ENCODE peak calls at places on chromosome 14, in four cellular contexts. Q, C, S and U are unnamed samples.

GRCh38 chr14:55782166-55782565 is 202.2 kb downstream of the KTN1 start:
- DNase-seq in S (no peak), C (no peak), Q (no peak), U (no peak)

GRCh38 chr14:37726708-37727107 is 131.3 kb downstream of the TTC6 start:
- DNase-seq in C (no peak), Q (no peak), S (no peak), U (no peak)

GRCh38 chr14:103695331-103696026 is 19.8 kb downstream of the XRCC3 start:
- DNase-seq in C (no peak), S (no peak), Q (no peak), U (no peak)

GRCh38 chr14:63777024-63777423 is 49.2 kb upstream of the SGPP1 start:
- DNase-seq in Q (no peak), S (no peak), C (peak), U (no peak)

GRCh38 chr14:37901978-37902377 is 305.7 kb upstream of the SSTR1 start:
- DNase-seq in Q (no peak), S (no peak), C (no peak), U (no peak)

GRCh38 chr14:95326987-95327386 is 7.3 kb upstream of the CLMN start:
- DNase-seq in Q (no peak), S (no peak), C (no peak), U (no peak)

GRCh38 chr14:93976477-93977057 is at the start of gene ASB2:
- DNase-seq in S (no peak), Q (no peak), C (no peak), U (no peak)

GRCh38 chr14:100540141-100540925 is 46.9 kb downstream of the BEGAIN start:
- DNase-seq in Q (peak), S (no peak), C (no peak), U (no peak)

GRCh38 chr14:85197976-85198375 is 332.0 kb upstream of the FLRT2 start:
- DNase-seq in Q (no peak), S (no peak), C (no peak), U (no peak)

GRCh38 chr14:61547186-61548121 is 147.9 kb upstream of the HIF1A start:
- DNase-seq in C (no peak), Q (no peak), S (no peak), U (no peak)

GRCh38 chr14:69260246-69260978 is 454 bp downstream of the GALNT16 start:
- DNase-seq in C (no peak), Q (no peak), S (peak), U (peak)

GRCh38 chr14:69259531-69260245 is at the start of gene GALNT16:
- DNase-seq in Q (peak), S (peak), C (no peak), U (peak)

GRCh38 chr14:69261761-69262331 is 1.9 kb downstream of the GALNT16 start:
- DNase-seq in C (no peak), S (no peak), Q (no peak), U (no peak)

GRCh38 chr14:69260979-69261605 is 1.1 kb downstream of the GALNT16 start:
- DNase-seq in C (no peak), S (peak), Q (peak), U (peak)

GRCh38 chr14:69259176-69259530 is 805 bp upstream of the GALNT16 start:
- DNase-seq in S (no peak), Q (no peak), C (no peak), U (no peak)
- H3K4me3 ChIP-seq in S (peak), Q (no peak), C (no peak), U (no peak)

GRCh38 chr14:49767473-49768300 is at the start of gene KLHDC2:
- DNase-seq in Q (peak), C (peak), S (peak), U (peak)

GRCh38 chr14:49769171-49769570 is 1.2 kb downstream of the KLHDC2 start:
- DNase-seq in Q (no peak), S (no peak), C (no peak), U (peak)

GRCh38 chr14:49769581-49770211 is 1.7 kb downstream of the KLHDC2 start:
- DNase-seq in Q (no peak), S (no peak), C (no peak), U (peak)

GRCh38 chr14:49766839-49767238 is 1.1 kb upstream of the KLHDC2 start:
- DNase-seq in S (no peak), C (no peak), Q (no peak), U (no peak)

DNA sequence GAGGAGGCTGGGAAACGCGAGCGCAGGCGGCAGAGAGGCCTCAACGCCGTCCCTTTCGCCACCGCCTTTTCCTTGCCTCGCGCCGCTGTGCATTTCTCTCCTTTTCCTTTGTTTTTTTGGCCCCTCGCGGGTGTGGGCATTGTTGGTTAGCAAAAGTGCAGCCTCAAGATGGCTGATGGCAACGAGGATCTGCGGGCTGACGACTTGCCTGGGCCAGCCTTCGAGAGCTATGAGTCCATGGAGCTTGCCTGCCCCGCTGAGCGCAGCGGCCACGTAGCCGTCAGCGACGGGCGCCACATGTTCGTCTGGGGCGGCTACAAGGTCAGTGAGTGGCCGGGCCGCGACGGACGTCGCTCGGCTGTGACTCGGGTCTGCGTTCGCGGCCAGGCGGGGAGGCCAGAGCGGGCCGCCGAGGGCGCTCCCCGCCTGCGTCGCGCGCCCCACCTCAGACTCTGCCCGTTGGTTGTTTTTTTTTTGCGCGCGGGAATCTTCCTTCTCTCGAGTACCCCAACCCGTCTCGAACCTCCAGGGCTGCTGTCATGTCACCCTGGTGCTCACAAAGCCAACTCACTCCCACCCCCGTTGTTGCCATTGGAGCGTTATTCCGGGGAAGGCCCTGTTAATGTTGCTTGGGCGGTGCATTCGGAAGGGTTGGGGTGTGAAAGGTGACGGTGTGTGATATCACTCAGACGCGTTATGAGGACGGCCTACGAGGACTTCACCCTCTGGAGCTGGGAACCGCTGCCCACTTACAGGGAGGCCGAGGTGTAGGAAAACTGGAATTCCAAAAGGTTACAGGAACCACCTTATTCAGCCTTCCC is 558 bp downstream of the KLHDC2 start:
- DNase-seq in Q (peak), S (peak), C (peak), U (peak)
- TF ChIP-seq POLR2A in Q (peak), S (no peak), C (no peak), U (peak)

GRCh38 chr14:105315941-105316562 is 1.5 kb downstream of the PACS2 start:
- DNase-seq in Q (no peak), S (peak), C (no peak), U (no peak)
- H3K4me3 ChIP-seq in Q (no peak), S (peak), C (peak), U (peak)

GRCh38 chr14:73666583-73666982 is 21.8 kb downstream of the DNAL1 start:
- DNase-seq in Q (no peak), C (no peak), S (no peak), U (no peak)
- TF ChIP-seq POLR2A in Q (no peak), C (no peak), S (no peak), U (no peak)

DNA sequence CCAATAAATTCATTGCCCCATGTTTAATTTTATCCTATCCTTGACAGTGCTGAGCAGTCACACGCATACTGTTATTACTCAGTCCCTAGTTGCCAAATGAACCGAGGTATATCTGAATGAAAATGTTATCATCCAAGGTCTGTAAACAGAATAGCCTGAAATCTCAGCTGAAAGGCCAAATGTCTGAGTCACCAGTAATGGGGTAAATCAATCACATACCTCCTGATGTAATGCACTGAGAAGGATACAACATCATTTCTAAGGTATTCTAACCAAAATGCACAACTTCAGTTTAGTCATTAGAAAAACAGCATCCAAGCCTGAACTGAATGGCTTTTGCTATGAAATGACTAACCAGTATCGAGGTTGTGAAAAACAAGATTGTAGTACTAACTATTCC is 228.6 kb downstream of the DPF3 start:
- DNase-seq in C (peak), Q (peak), S (no peak), U (no peak)
- H3K4me3 ChIP-seq in C (no peak), Q (no peak), S (no peak), U (no peak)

GRCh38 chr14:34749408-34749807 is 35.0 kb upstream of the CFL2 start:
- DNase-seq in C (no peak), Q (no peak), S (no peak), U (no peak)

GRCh38 chr14:34750670-34751069 is 36.3 kb upstream of the CFL2 start:
- DNase-seq in S (no peak), Q (no peak), C (no peak), U (no peak)

GRCh38 chr14:34754687-34755086 is 40.3 kb upstream of the CFL2 start:
- DNase-seq in Q (no peak), S (no peak), C (no peak), U (no peak)

GRCh38 chr14:34750233-34750632 is 35.8 kb upstream of the CFL2 start:
- DNase-seq in S (no peak), C (no peak), Q (no peak), U (no peak)

GRCh38 chr14:34755215-34755614 is 40.8 kb upstream of the CFL2 start:
- DNase-seq in S (no peak), C (no peak), Q (no peak), U (no peak)
- TF ChIP-seq POLR2A in S (no peak), C (no peak), Q (no peak), U (no peak)

DNA sequence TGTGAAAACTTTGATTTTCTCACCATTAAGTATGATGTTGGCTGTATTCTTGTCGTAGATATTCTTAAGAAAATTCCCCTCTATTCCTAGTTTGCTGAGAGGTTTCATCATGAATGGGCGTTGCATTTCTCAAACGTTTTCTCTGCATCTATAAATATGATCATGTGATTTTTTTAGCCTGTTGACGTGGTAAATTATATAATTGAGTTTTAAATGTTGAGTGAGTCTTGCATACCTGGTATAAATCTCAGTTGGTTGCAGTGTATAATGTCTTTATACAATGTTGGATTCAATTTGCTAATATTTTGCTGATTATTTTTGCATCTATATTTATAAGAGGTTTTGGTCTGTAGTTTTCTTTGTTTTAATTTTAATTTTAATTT is 405.9 kb upstream of the MIS18BP1 start:
- DNase-seq in S (no peak), Q (no peak), C (no peak), U (no peak)
- H3K4me3 ChIP-seq in S (no peak), Q (no peak), C (no peak), U (no peak)

GRCh38 chr14:39432619-39433451 is 602 bp upstream of the FBXO33 start:
- DNase-seq in S (peak), Q (peak), C (peak), U (peak)

GRCh38 chr14:39433452-39433813 is 1.2 kb upstream of the FBXO33 start:
- DNase-seq in C (no peak), Q (no peak), S (no peak), U (no peak)

GRCh38 chr14:39430762-39431415 is 1.3 kb downstream of the FBXO33 start:
- DNase-seq in Q (no peak), C (no peak), S (no peak), U (no peak)

GRCh38 chr14:39431416-39432178 is 636 bp downstream of the FBXO33 start:
- DNase-seq in C (peak), Q (peak), S (peak), U (peak)

DNA sequence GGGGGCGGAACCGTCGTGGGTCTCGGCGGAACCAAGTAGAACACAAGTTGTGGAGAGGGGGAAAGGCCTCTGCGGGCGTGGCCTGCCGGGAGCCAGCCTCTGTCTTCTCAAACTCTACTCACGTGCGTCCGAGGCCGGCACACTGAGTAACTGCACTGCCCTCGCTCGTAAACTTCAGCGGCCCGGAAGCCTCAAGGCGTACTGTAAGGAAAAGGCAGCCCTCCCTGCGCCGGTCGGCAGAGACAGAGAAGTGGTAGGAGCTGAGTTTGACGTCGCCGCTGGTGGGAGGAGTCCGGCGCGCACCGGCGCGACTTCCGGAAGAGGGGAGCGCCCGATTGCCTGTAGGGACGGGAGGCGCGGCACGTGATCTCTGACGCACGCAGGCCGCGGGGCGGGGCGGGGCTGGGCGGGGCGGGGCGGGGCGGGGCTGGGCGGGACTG is at the start of gene FBXO33:
- DNase-seq in Q (peak), C (peak), S (peak), U (peak)
- TF ChIP-seq POLR2A in Q (no peak), C (peak), S (no peak), U (peak)